ENCODE peak calls at places on chromosomes 13 and 19, in five cellular contexts. E is spleen; B is fibroblast of lung; F is CD8-positive, alpha-beta T cell; U is CD4-positive, alpha-beta T cell. J is an unnamed sample.

GRCh38 chr19:35155441-35155840 is 906 bp downstream of the FXYD5 start:
- DNase-seq in B (no peak), E (no peak), U (no peak), F (no peak), J (no peak)

GRCh38 chr19:3968556-3969434 is 2.1 kb downstream of the DAPK3 start:
- DNase-seq in F (no peak), U (no peak), B (peak), E (no peak), J (no peak)

GRCh38 chr19:32287811-32288227 is 57.6 kb upstream of the ZNF507 start:
- DNase-seq in B (peak), E (no peak), U (no peak), F (no peak), J (no peak)

GRCh38 chr19:5085566-5085965 is 116.7 kb downstream of the KDM4B start:
- DNase-seq in F (no peak), U (no peak), B (no peak), E (no peak), J (no peak)

GRCh38 chr19:6772028-6772865 is at the start of gene VAV1:
- DNase-seq in E (peak), F (peak), B (no peak), U (peak), J (peak)

GRCh38 chr19:48390188-48391099 is 907 bp downstream of the KDELR1 start:
- DNase-seq in B (peak), U (peak), F (peak), E (peak), J (peak)

GRCh38 chr19:57974434-57974833 is at the start of gene C19orf18:
- DNase-seq in U (no peak), F (no peak), E (no peak), B (no peak), J (no peak)

GRCh38 chr13:94674609-94675348 is 37.6 kb downstream of the SOX21 start:
- DNase-seq in E (no peak), U (peak), B (peak), F (no peak), J (peak)

GRCh38 chr19:49987159-49987698 is 26.3 kb upstream of the SIGLEC11 start:
- DNase-seq in B (peak), E (peak), U (peak), F (peak), J (peak)

GRCh38 chr13:26502826-26503225 is 54.7 kb upstream of the WASF3 start:
- DNase-seq in E (no peak), F (no peak), B (peak), U (no peak), J (no peak)

GRCh38 chr19:45729774-45730388 is 815 bp downstream of the FBXO46 start:
- DNase-seq in E (no peak), F (no peak), B (no peak), U (no peak), J (no peak)

GRCh38 chr19:3975144-3975543 is 4.2 kb upstream of the DAPK3 start:
- DNase-seq in U (no peak), F (no peak), B (no peak), E (no peak), J (no peak)

GRCh38 chr13:30359999-30360398 is 52.6 kb upstream of the KATNAL1 start:
- DNase-seq in F (no peak), U (no peak), B (no peak), E (no peak), J (no peak)

GRCh38 chr13:50130686-50131051 is 115.4 kb downstream of the KCNRG start:
- DNase-seq in U (peak), E (peak), F (no peak), B (peak), J (no peak)

GRCh38 chr13:41418751-41419150 is 38.6 kb upstream of the RGCC start:
- DNase-seq in B (no peak), F (no peak), U (no peak), E (no peak), J (no peak)

GRCh38 chr13:28268800-28269223 is 130.5 kb downstream of the PAN3 start:
- DNase-seq in B (no peak), F (no peak), U (no peak), E (no peak), J (peak)

GRCh38 chr13:40794414-40795368 is 5.3 kb downstream of the SLC25A15 start:
- DNase-seq in E (no peak), B (no peak), U (no peak), F (no peak), J (no peak)

GRCh38 chr13:98427331-98427995 is 149.4 kb downstream of the STK24 start:
- DNase-seq in E (no peak), B (no peak), F (no peak), U (no peak), J (no peak)

GRCh38 chr13:44448875-44449274 is 75.3 kb downstream of the SERP2 start:
- DNase-seq in U (no peak), F (no peak), E (no peak), B (no peak), J (no peak)

GRCh38 chr19:35773020-35773809 is 2.1 kb upstream of the ARHGAP33 start:
- DNase-seq in B (peak), F (no peak), E (no peak), U (no peak), J (no peak)

GRCh38 chr13:95176611-95177259 is 124.5 kb downstream of the ABCC4 start:
- DNase-seq in F (no peak), E (no peak), U (no peak), B (no peak), J (no peak)

GRCh38 chr13:82436099-82436585 is 1446.1 kb downstream of the SLITRK1 start:
- DNase-seq in U (no peak), F (no peak), E (no peak), B (no peak), J (no peak)

GRCh38 chr13:34805347-34805746 is 136.7 kb upstream of the NBEA start:
- DNase-seq in F (no peak), E (no peak), U (no peak), B (no peak), J (no peak)

GRCh38 chr13:33218020-33218419 is 67.5 kb downstream of the STARD13 start:
- DNase-seq in U (no peak), F (no peak), B (no peak), E (no peak), J (no peak)

GRCh38 chr13:103188688-103189326 is 122.6 kb upstream of the SLC10A2 start:
- DNase-seq in F (no peak), U (no peak), B (peak), E (no peak), J (no peak)

GRCh38 chr13:47708386-47708785 is 292.7 kb downstream of the SUCLA2 start:
- DNase-seq in U (no peak), E (no peak), F (no peak), B (peak), J (no peak)

GRCh38 chr19:33389574-33390119 is 16.1 kb downstream of the CEBPG start:
- DNase-seq in U (no peak), E (no peak), F (no peak), B (no peak), J (no peak)

GRCh38 chr13:45180713-45181601 is 19.9 kb downstream of the KCTD4 start:
- DNase-seq in F (no peak), B (no peak), E (no peak), U (no peak), J (no peak)